ENCODE peak calls at places on chromosomes 1 and 21, in eight cellular contexts. F is endothelial cell of umbilical vein, I is breast epithelium, W is IMR-90, D is esophagus squamous epithelium, J is esophagus muscularis mucosa, R is body of pancreas, M is A549. P is an unnamed sample.

GRCh38 chr1:103191327-103191726 is 83.0 kb upstream of the COL11A1 start:
- DNase-seq in F (no peak), I (no peak), W (peak), D (no peak), J (no peak), R (no peak), M (no peak), P (no peak)

GRCh38 chr21:15669247-15669646 is 60.5 kb upstream of the USP25 start:
- DNase-seq in F (no peak), I (no peak), W (peak), D (no peak), J (no peak), R (no peak), M (no peak), P (no peak)

GRCh38 chr1:80472145-80472544 is 1328.6 kb upstream of the ADGRL2 start:
- DNase-seq in F (no peak), I (no peak), W (no peak), D (no peak), J (no peak), R (no peak), M (no peak), P (no peak)

GRCh38 chr1:15923241-15923640 is 52.7 kb downstream of the ZBTB17 start:
- DNase-seq in F (peak), I (no peak), W (peak), D (no peak), J (no peak), R (no peak), M (no peak), P (no peak)

GRCh38 chr21:32387151-32387550 is 5.7 kb downstream of the URB1 start:
- DNase-seq in F (no peak), I (no peak), W (no peak), D (no peak), J (no peak), R (no peak), M (no peak), P (no peak)

GRCh38 chr21:45988366-45989347 is 7.1 kb downstream of the COL6A1 start:
- DNase-seq in F (no peak), I (peak), W (no peak), D (no peak), J (no peak), R (no peak), M (no peak), P (peak)

GRCh38 chr1:8510041-8510823 is 192.3 kb downstream of the SLC45A1 start:
- DNase-seq in F (peak), I (no peak), W (peak), D (no peak), J (no peak), R (peak), M (no peak), P (no peak)

GRCh38 chr1:192732787-192733186 is 76.1 kb upstream of the RGS2 start:
- DNase-seq in F (no peak), I (no peak), W (no peak), D (no peak), J (no peak), R (no peak), M (peak), P (no peak)

GRCh38 chr1:4752059-4752458 is 97.7 kb downstream of the AJAP1 start:
- DNase-seq in F (no peak), I (no peak), W (no peak), D (no peak), J (no peak), R (no peak), M (no peak), P (no peak)

GRCh38 chr1:242349636-242350035 is 174.9 kb downstream of the PLD5 start:
- DNase-seq in F (no peak), I (no peak), W (no peak), D (no peak), J (no peak), R (no peak), M (no peak), P (no peak)

GRCh38 chr1:112358798-112359408 is 37.1 kb upstream of the CTTNBP2NL start:
- DNase-seq in F (peak), I (peak), W (peak), D (no peak), J (peak), R (peak), M (peak), P (peak)

GRCh38 chr1:111553199-111553598 is 49.8 kb upstream of the ADORA3 start:
- DNase-seq in F (no peak), I (no peak), W (peak), D (no peak), J (peak), R (no peak), M (peak), P (no peak)

GRCh38 chr1:107724648-107725047 is 240.3 kb downstream of the VAV3 start:
- DNase-seq in F (no peak), I (no peak), W (no peak), D (no peak), J (no peak), R (no peak), M (no peak), P (no peak)

GRCh38 chr1:160048335-160048734 is 16.5 kb upstream of the PIGM start:
- DNase-seq in F (no peak), I (no peak), W (no peak), D (no peak), J (no peak), R (no peak), M (no peak), P (no peak)

GRCh38 chr1:212873518-212873917 is 15.4 kb downstream of the FLVCR1 start:
- DNase-seq in F (no peak), I (no peak), W (no peak), D (no peak), J (no peak), R (no peak), M (no peak), P (no peak)

GRCh38 chr1:21909286-21909759 is 27.8 kb downstream of the HSPG2 start:
- DNase-seq in F (peak), I (no peak), W (peak), D (no peak), J (no peak), R (no peak), M (no peak), P (no peak)

GRCh38 chr1:167499657-167500056 is 18.7 kb downstream of the CD247 start:
- DNase-seq in F (no peak), I (no peak), W (no peak), D (no peak), J (no peak), R (no peak), M (no peak), P (no peak)

GRCh38 chr1:158112994-158113758 is 67.5 kb upstream of the CD1D start:
- DNase-seq in F (peak), I (no peak), W (peak), D (no peak), J (no peak), R (peak), M (peak), P (no peak)

DNA sequence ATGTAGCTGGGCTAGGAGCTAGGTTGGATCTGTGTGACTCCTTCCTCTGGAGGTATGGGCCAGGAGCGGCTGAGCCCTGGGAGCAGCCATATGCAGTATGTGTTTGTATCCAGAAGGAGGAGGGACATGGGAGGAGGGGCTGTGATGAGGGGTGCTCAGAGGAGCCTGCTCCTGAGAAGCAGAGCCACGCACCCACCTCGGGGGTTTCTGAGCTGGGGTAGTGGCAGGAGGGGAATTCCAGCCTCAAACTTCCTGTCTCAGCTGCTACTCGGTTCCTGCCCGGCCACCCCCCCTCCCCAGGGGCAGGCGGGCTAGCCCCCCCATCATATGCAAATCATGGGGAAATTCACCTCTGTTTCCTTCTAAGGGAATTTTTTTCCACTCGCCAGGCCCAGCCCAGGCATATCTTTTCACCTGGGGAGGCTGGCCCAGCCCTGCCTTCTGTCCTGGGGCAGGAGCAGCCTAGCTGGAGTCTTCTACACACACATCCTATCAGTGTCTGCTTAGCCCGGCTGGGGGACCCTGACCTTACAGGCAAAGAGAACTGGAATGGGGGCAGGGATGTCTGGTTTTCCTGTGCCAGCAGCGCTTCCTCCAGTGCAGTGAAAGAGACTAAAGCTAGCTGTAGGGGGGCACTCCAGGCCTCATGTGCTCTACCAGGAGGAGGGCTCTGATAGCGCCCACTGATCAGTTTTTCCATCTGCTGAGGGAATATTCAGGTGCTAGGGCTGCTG is 3.0 kb downstream of the ZC3H12A start:
- DNase-seq in F (peak), I (no peak), W (peak), D (no peak), J (no peak), R (peak), M (peak), P (no peak)
- TF ChIP-seq POLR2A in F (no peak), I (no peak), W (peak), D (peak), J (no peak), R (peak), M (no peak), P (no peak)

DNA sequence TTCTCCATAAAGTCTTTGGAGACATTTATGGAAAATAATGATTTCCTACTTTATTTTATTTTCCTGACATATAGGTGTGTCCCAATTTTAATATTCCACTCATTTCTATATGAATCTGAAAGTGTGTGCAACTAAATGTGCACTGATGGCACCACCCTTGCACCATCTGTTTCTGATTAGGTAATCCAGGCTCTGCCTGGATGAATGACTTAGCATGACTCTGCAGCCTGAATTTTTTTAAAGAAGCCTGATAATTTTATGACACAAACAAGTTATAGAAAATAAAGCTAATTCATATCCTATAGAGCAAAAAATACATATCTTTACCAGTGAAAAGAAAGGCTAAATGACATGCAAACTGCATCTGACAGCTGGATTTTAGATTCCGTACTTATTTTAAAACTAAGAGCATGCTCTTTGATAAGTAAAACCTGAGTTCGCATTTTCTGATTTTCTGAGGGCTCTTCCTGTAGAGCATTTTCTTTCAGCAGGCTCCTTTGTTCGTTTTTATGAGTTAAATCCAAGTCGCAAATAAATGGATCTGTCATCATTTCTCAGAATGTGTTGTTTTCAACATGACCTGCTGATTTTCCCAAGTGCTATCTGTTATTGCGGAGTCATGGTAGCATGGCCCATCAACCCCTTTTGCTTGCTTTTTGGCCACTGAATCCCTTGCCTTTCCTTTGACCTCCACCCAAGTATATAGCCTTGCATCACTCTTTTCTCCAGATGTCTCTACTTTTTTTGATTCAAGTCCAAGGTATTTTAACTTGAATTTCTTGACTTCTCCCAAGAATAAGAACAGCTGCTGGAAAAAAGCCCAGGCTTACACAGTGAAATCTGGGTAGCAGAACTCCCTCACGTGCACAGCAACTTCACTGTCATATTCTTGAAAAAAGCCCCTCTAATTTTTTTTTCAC is 52.8 kb upstream of the LYPLAL1 start:
- DNase-seq in F (no peak), I (no peak), W (peak), D (no peak), J (no peak), R (peak), M (peak), P (peak)
- TF ChIP-seq CTCF in F (no peak), I (no peak), W (no peak), D (no peak), J (no peak), R (no peak), M (no peak), P (no peak)

GRCh38 chr1:74107394-74107793 is 90.6 kb downstream of the LRRIQ3 start:
- DNase-seq in F (no peak), I (no peak), W (no peak), D (no peak), J (no peak), R (no peak), M (no peak), P (no peak)
- TF ChIP-seq POLR2A in F (no peak), I (no peak), W (no peak), D (no peak), J (no peak), R (no peak), M (no peak), P (no peak)

DNA sequence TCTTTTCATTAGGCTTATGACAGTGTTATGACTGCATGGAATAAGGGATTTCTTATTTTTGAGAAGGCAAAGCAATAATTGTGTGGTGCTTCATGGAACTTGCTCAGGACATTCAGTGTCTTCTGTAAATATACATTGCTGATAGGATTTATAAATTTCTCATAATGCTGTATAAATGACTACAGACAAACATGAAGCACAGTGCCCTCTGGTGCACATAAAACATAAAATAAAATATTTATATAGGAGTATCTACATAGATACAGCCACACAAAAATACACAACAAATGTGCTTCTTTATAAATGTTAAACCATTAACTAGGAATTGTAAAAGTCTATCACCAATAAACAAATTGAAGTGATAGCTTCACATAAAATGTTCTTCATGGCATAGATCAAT is 24.1 kb downstream of the BRINP3 start:
- DNase-seq in F (no peak), I (no peak), W (peak), D (no peak), J (no peak), R (no peak), M (peak), P (no peak)
- TF ChIP-seq CTCF in F (no peak), I (no peak), W (peak), D (no peak), J (no peak), R (no peak), M (peak), P (no peak)

DNA sequence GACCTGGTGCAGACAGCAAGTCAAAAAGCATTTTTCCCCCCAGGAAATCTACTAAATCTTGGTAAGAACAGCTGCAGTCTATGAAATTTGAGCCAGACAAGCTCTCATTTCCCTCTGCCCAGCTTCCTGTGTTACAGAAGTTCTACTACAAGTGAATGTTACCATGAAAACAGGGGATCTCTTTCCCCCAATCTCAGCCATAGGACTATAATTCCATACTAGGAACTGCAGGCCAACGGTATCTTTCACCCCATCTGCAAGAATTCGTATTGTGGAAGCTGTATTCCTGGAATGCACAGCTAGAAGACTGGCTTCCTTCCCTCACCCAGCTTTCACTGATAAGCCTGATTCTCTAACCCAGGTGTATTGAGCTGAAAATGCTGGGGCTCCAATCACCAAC is 1655.4 kb downstream of the BRINP3 start:
- DNase-seq in F (peak), I (no peak), W (peak), D (no peak), J (no peak), R (no peak), M (no peak), P (no peak)
- TF ChIP-seq POLR2A in F (no peak), I (no peak), W (no peak), D (no peak), J (no peak), R (no peak), M (no peak), P (no peak)

P was measured in lower leg skin.